ENCODE peak calls at places on chromosomes 16 and 17, in six cellular contexts. X is stomach; A is activated T-helper 9 cell treated with anti-CD3 and anti-CD28 coated beads, Interleukin-2, amount 50 U/mL, for 16 hours; R is A172; H is activated effector memory CD4-positive, alpha-beta T cell treated with Interleukin-2 at 50 U/mL for 16 hours; S is PC-3. U is an unnamed sample.

GRCh38 chr17:80765241-80766022 is 220.8 kb downstream of the RPTOR start:
- DNase-seq in X (no peak), A (no peak), R (no peak), H (no peak), S (no peak), U (no peak)

GRCh38 chr17:9217151-9218067 is 196.1 kb downstream of the NTN1 start:
- DNase-seq in X (no peak), A (no peak), R (peak; percentile 14), H (no peak), S (no peak), U (no peak)

GRCh38 chr16:57041182-57042156 is 50.9 kb upstream of the CPNE2 start:
- DNase-seq in X (peak; percentile 43), A (peak; percentile 79), R (no peak), H (peak; percentile 80), S (no peak), U (peak; percentile 80)

GRCh38 chr17:62727916-62728672 is 80.0 kb downstream of the MARCHF10 start:
- DNase-seq in X (no peak), A (no peak), R (no peak), H (no peak), S (peak; percentile 24), U (no peak)

GRCh38 chr16:11056090-11056988 is 112.0 kb downstream of the CLEC16A start:
- DNase-seq in X (no peak), A (no peak), R (no peak), H (no peak), S (no peak), U (no peak)

GRCh38 chr17:79465011-79466006 is 145.5 kb downstream of the RBFOX3 start:
- DNase-seq in X (no peak), A (no peak), R (no peak), H (no peak), S (no peak), U (no peak)

GRCh38 chr16:27367463-27368357 is 34.3 kb upstream of the IL21R start:
- DNase-seq in X (peak; percentile 80), A (peak; percentile 81), R (peak; percentile 74), H (peak; percentile 73), S (peak; percentile 71), U (peak; percentile 77)

GRCh38 chr17:77695386-77695785 is 263.1 kb upstream of the TNRC6C start:
- DNase-seq in X (no peak), A (no peak), R (no peak), H (no peak), S (no peak), U (no peak)

GRCh38 chr17:43368740-43369506 is 29.9 kb upstream of the ARL4D start:
- DNase-seq in X (peak; percentile 80), A (peak; percentile 50), R (peak; percentile 62), H (peak; percentile 61), S (peak; percentile 38), U (no peak)

GRCh38 chr17:48717367-48718161 is 4.8 kb downstream of the PRAC1 start:
- DNase-seq in X (no peak), A (no peak), R (no peak), H (no peak), S (peak; percentile 44), U (no peak)

GRCh38 chr17:7466644-7467341 is 12.6 kb downstream of the ZBTB4 start:
- DNase-seq in X (peak; percentile 60), A (no peak), R (peak; percentile 68), H (no peak), S (peak; percentile 16), U (no peak)

GRCh38 chr17:12104831-12105230 is 84.2 kb downstream of the MAP2K4 start:
- DNase-seq in X (no peak), A (no peak), R (no peak), H (no peak), S (no peak), U (no peak)

GRCh38 chr17:8753976-8754440 is 4.3 kb downstream of the SPDYE4 start:
- DNase-seq in X (no peak), A (no peak), R (peak; percentile 21), H (no peak), S (peak; percentile 56), U (no peak)

GRCh38 chr17:47949951-47950350 is 7.7 kb downstream of the PRR15L start:
- DNase-seq in X (peak; percentile 86), A (no peak), R (no peak), H (no peak), S (peak; percentile 22), U (no peak)

GRCh38 chr16:72480926-72481325 is 309.0 kb upstream of the PMFBP1 start:
- DNase-seq in X (no peak), A (no peak), R (peak; percentile 12), H (no peak), S (no peak), U (no peak)

GRCh38 chr16:85490971-85491771 is 122.0 kb upstream of the GSE1 start:
- DNase-seq in X (peak; percentile 48), A (peak; percentile 5), R (no peak), H (peak; percentile 4), S (peak; percentile 9), U (no peak)

GRCh38 chr17:67635688-67636087 is 82.0 kb upstream of the NOL11 start:
- DNase-seq in X (no peak), A (no peak), R (no peak), H (no peak), S (no peak), U (no peak)

GRCh38 chr16:76612497-76612896 is 335.3 kb downstream of the CNTNAP4 start:
- DNase-seq in X (no peak), A (no peak), R (no peak), H (no peak), S (no peak), U (no peak)

GRCh38 chr16:14364386-14365199 is 265.5 kb downstream of the PARN start:
- DNase-seq in X (peak; percentile 35), A (no peak), R (peak; percentile 76), H (no peak), S (peak; percentile 85), U (no peak)

GRCh38 chr16:6804461-6804860 is 528.2 kb upstream of the RBFOX1 start:
- DNase-seq in X (no peak), A (no peak), R (no peak), H (no peak), S (no peak), U (no peak)

GRCh38 chr17:58487589-58488427 is at the start of gene HSF5:
- DNase-seq in X (peak; percentile 36), A (peak; percentile 60), R (no peak), H (peak; percentile 68), S (no peak), U (no peak)

GRCh38 chr17:72691017-72691416 is 401.5 kb downstream of the SLC39A11 start:
- DNase-seq in X (no peak), A (no peak), R (no peak), H (no peak), S (peak; percentile 34), U (no peak)

GRCh38 chr17:80931421-80932265 is 60.0 kb upstream of the CHMP6 start:
- DNase-seq in X (no peak), A (no peak), R (peak; percentile 82), H (no peak), S (no peak), U (no peak)

GRCh38 chr17:17538417-17539391 is 42.5 kb upstream of the RASD1 start:
- DNase-seq in X (peak; percentile 78), A (no peak), R (no peak), H (no peak), S (peak; percentile 96), U (no peak)

GRCh38 chr17:72590382-72590781 is 469.6 kb downstream of the SOX9 start:
- DNase-seq in X (no peak), A (no peak), R (peak; percentile 42), H (no peak), S (peak; percentile 93), U (no peak)

GRCh38 chr16:80784951-80785350 is 19.4 kb downstream of the CDYL2 start:
- DNase-seq in X (no peak), A (no peak), R (no peak), H (no peak), S (no peak), U (no peak)

GRCh38 chr17:27609606-27610303 is 21.2 kb upstream of the LGALS9 start:
- DNase-seq in X (peak; percentile 74), A (no peak), R (peak; percentile 32), H (no peak), S (peak; percentile 50), U (no peak)

GRCh38 chr16:74892574-74893461 is 92.1 kb downstream of the WDR59 start:
- DNase-seq in X (no peak), A (no peak), R (no peak), H (no peak), S (no peak), U (no peak)

GRCh38 chr16:82384017-82384416 is 214.0 kb upstream of the MPHOSPH6 start:
- DNase-seq in X (no peak), A (no peak), R (no peak), H (no peak), S (no peak), U (no peak)

GRCh38 chr16:11557811-11558210 is 28.9 kb downstream of the LITAF start:
- DNase-seq in X (no peak), A (no peak), R (no peak), H (no peak), S (no peak), U (no peak)

U was measured in NK-92 treated with Interleukin-12 subunit alpha and Interleukin-12 subunit beta, amount 100 ng/mL, for 24 hours.